ENCODE peak calls at places on chromosomes 11 and 22, in six cellular contexts. A is T-helper 2 cell; J is activated naive CD8-positive, alpha-beta T cell treated with anti-CD3 and anti-CD28 coated beads for 36 hours; P is G401; R is renal cortical epithelial cell; Z is HCEC 1CT. O is an unnamed sample.

GRCh38 chr11:86869966-86870570 is 69.7 kb downstream of the PRSS23 start:
- DNase-seq in A (peak; percentile 31), J (peak; percentile 21), P (peak; percentile 47), R (peak; percentile 42), Z (peak; percentile 56), O (no peak)

GRCh38 chr11:94754819-94755218 is 13.3 kb upstream of the AMOTL1 start:
- DNase-seq in A (no peak), J (no peak), P (no peak), R (no peak), Z (no peak), O (no peak)

GRCh38 chr11:13972958-13973357 is 10.4 kb downstream of the SPON1 start:
- DNase-seq in A (no peak), J (no peak), P (no peak), R (no peak), Z (no peak), O (no peak)

GRCh38 chr22:40703731-40704130 is 24.4 kb downstream of the MCHR1 start:
- DNase-seq in A (no peak), J (no peak), P (no peak), R (no peak), Z (no peak), O (no peak)

GRCh38 chr22:38655532-38656255 is 498 bp downstream of the FAM227A start:
- DNase-seq in A (no peak), J (no peak), P (no peak), R (peak; percentile 22), Z (peak; percentile 5), O (no peak)

GRCh38 chr22:17101475-17102296 is 16.9 kb downstream of the IL17RA start:
- DNase-seq in A (no peak), J (no peak), P (no peak), R (no peak), Z (no peak), O (no peak)

GRCh38 chr11:131370090-131370751 is at the start of gene NTM:
- DNase-seq in A (no peak), J (no peak), P (peak; percentile 74), R (peak; percentile 8), Z (no peak), O (no peak)

GRCh38 chr11:88569342-88569741 is 231.8 kb upstream of the CTSC start:
- DNase-seq in A (no peak), J (no peak), P (no peak), R (peak; percentile 43), Z (no peak), O (no peak)

GRCh38 chr22:49206281-49206680 is 621.4 kb downstream of the BRD1 start:
- DNase-seq in A (no peak), J (no peak), P (no peak), R (no peak), Z (no peak), O (no peak)

GRCh38 chr22:36339171-36340065 is 48.3 kb downstream of the MYH9 start:
- DNase-seq in A (peak; percentile 83), J (no peak), P (no peak), R (peak; percentile 85), Z (no peak), O (no peak)

GRCh38 chr11:26827567-26828037 is 105.7 kb upstream of the SLC5A12 start:
- DNase-seq in A (no peak), J (no peak), P (no peak), R (peak; percentile 92), Z (no peak), O (no peak)

GRCh38 chr22:32206774-32207758 is 2.2 kb upstream of the RFPL2 start:
- DNase-seq in A (peak; percentile 57), J (peak; percentile 30), P (peak; percentile 44), R (peak; percentile 20), Z (peak; percentile 12), O (no peak)

GRCh38 chr22:24594569-24595120 is 1.8 kb upstream of the LRRC75B start:
- DNase-seq in A (no peak), J (no peak), P (no peak), R (no peak), Z (no peak), O (no peak)

GRCh38 chr11:69374110-69374981 is 80.4 kb downstream of the MYEOV start:
- DNase-seq in A (no peak), J (no peak), P (no peak), R (no peak), Z (no peak), O (no peak)

GRCh38 chr11:12318791-12319733 is 58.3 kb upstream of the PARVA start:
- DNase-seq in A (no peak), J (no peak), P (peak; percentile 40), R (peak; percentile 33), Z (peak; percentile 16), O (no peak)

GRCh38 chr11:116601734-116602636 is 170.8 kb downstream of the BUD13 start:
- DNase-seq in A (no peak), J (no peak), P (no peak), R (no peak), Z (no peak), O (no peak)

GRCh38 chr22:40953446-40953845 is 2.3 kb downstream of the RBX1 start:
- DNase-seq in A (peak; percentile 79), J (no peak), P (no peak), R (no peak), Z (no peak), O (no peak)

GRCh38 chr11:130522284-130522961 is 74.0 kb downstream of the ADAMTS15 start:
- DNase-seq in A (no peak), J (no peak), P (no peak), R (peak; percentile 76), Z (peak; percentile 81), O (no peak)

GRCh38 chr11:19160839-19161238 is 40.9 kb downstream of the CSRP3 start:
- DNase-seq in A (no peak), J (no peak), P (no peak), R (peak; percentile 41), Z (peak; percentile 24), O (no peak)

GRCh38 chr11:16166571-16166970 is 189.8 kb downstream of the SOX6 start:
- DNase-seq in A (no peak), J (no peak), P (no peak), R (no peak), Z (no peak), O (no peak)

GRCh38 chr11:11731311-11732083 is 109.7 kb upstream of the GALNT18 start:
- DNase-seq in A (no peak), J (no peak), P (no peak), R (peak; percentile 85), Z (peak; percentile 76), O (no peak)

GRCh38 chr11:74776546-74776945 is 27.9 kb downstream of the RNF169 start:
- DNase-seq in A (no peak), J (no peak), P (no peak), R (no peak), Z (no peak), O (no peak)

GRCh38 chr11:134581121-134581626 is 169.1 kb upstream of the B3GAT1 start:
- DNase-seq in A (no peak), J (no peak), P (no peak), R (no peak), Z (no peak), O (no peak)

GRCh38 chr11:26078217-26078821 is 253.6 kb upstream of the ANO3 start:
- DNase-seq in A (no peak), J (no peak), P (no peak), R (no peak), Z (no peak), O (no peak)

GRCh38 chr11:103624708-103625623 is 411.5 kb upstream of the DDI1 start:
- DNase-seq in A (peak; percentile 29), J (no peak), P (no peak), R (peak; percentile 98), Z (peak; percentile 97), O (no peak)

GRCh38 chr11:2550606-2550970 is 105.8 kb downstream of the KCNQ1 start:
- DNase-seq in A (no peak), J (no peak), P (no peak), R (no peak), Z (no peak), O (no peak)

GRCh38 chr11:115990004-115990447 is 485.8 kb upstream of the CADM1 start:
- DNase-seq in A (no peak), J (no peak), P (peak; percentile 61), R (no peak), Z (no peak), O (no peak)

GRCh38 chr11:19558189-19558986 is 154.2 kb upstream of the NAV2 start:
- DNase-seq in A (no peak), J (no peak), P (peak; percentile 39), R (no peak), Z (no peak), O (no peak)

GRCh38 chr11:6489338-6489737 is 7.7 kb upstream of the DNHD1 start:
- DNase-seq in A (no peak), J (no peak), P (no peak), R (no peak), Z (no peak), O (no peak)